ENCODE peak calls at places on chromosome 19, in five cellular contexts. C is H1, B is K562, R is HepG2, X is GM12878. N is an unnamed sample.

GRCh38 chr19:16394681-16395375 is 70.2 kb downstream of the KLF2 start:
- DNase-seq in C (no peak), B (no peak), R (no peak), X (no peak), N (no peak)

GRCh38 chr19:48530044-48530720 is 18.5 kb upstream of the LMTK3 start:
- DNase-seq in C (no peak), B (no peak), R (no peak), X (no peak), N (no peak)

GRCh38 chr19:13459351-13459750 is 46.9 kb downstream of the CACNA1A start:
- DNase-seq in C (no peak), B (no peak), R (no peak), X (no peak), N (no peak)

GRCh38 chr19:7625763-7626372 is 3.5 kb downstream of the XAB2 start:
- DNase-seq in C (no peak), B (no peak), R (no peak), X (no peak), N (no peak)

GRCh38 chr19:9641810-9642209 is 20.8 kb upstream of the ZNF561 start:
- DNase-seq in C (no peak), B (peak; percentile 17), R (no peak), X (no peak), N (no peak)

GRCh38 chr19:48925240-48925843 is 8.2 kb upstream of the DHDH start:
- DNase-seq in C (no peak), B (no peak), R (peak; percentile 28), X (no peak), N (no peak)

GRCh38 chr19:56252699-56253422 is 19.7 kb upstream of the EDDM13 start:
- DNase-seq in C (peak; percentile 73), B (peak; percentile 93), R (peak; percentile 35), X (no peak), N (peak; percentile 57)

GRCh38 chr19:49687566-49688316 is 1.7 kb upstream of the ADM5 start:
- DNase-seq in C (no peak), B (no peak), R (no peak), X (no peak), N (no peak)

GRCh38 chr19:2411709-2412108 is 15.7 kb downstream of the TIMM13 start:
- DNase-seq in C (no peak), B (no peak), R (no peak), X (no peak), N (no peak)

GRCh38 chr19:2413159-2413558 is 14.2 kb downstream of the TIMM13 start:
- DNase-seq in C (no peak), B (no peak), R (no peak), X (no peak), N (no peak)

GRCh38 chr19:2415281-2415972 is 12.0 kb downstream of the TIMM13 start:
- DNase-seq in C (no peak), B (no peak), R (no peak), X (no peak), N (no peak)

GRCh38 chr19:2412449-2412848 is 14.9 kb downstream of the TIMM13 start:
- DNase-seq in C (no peak), B (no peak), R (no peak), X (no peak), N (no peak)

GRCh38 chr19:2413629-2414028 is 13.8 kb downstream of the TIMM13 start:
- DNase-seq in C (no peak), B (no peak), R (no peak), X (no peak), N (no peak)
- TF ChIP-seq POLR2AphosphoS5 in C (peak; percentile 31), B (no peak), R (no peak), X (no peak), N (peak; percentile 13)

GRCh38 chr19:21020298-21021227 is at the start of gene ZNF430:
- DNase-seq in C (peak; percentile 91), B (peak; percentile 97), R (peak; percentile 97), X (peak; percentile 94), N (peak; percentile 50)
- TF ChIP-seq POLR2A in C (peak; percentile 87), B (peak; percentile 90), R (peak; percentile 90), X (peak; percentile 91), N (peak; percentile 91)

GRCh38 chr19:3606690-3607289 is at the start of gene TBXA2R:
- DNase-seq in C (no peak), B (peak; percentile 92), R (no peak), X (no peak), N (peak; percentile 65)

GRCh38 chr19:3606174-3606689 is 443 bp downstream of the TBXA2R start:
- DNase-seq in C (no peak), B (peak; percentile 61), R (no peak), X (no peak), N (no peak)

GRCh38 chr19:3608079-3608641 is 1.5 kb upstream of the TBXA2R start:
- DNase-seq in C (no peak), B (peak; percentile 89), R (no peak), X (no peak), N (no peak)

GRCh38 chr19:3608750-3609322 is 2.2 kb upstream of the TBXA2R start:
- DNase-seq in C (no peak), B (peak; percentile 88), R (no peak), X (no peak), N (no peak)

DNA sequence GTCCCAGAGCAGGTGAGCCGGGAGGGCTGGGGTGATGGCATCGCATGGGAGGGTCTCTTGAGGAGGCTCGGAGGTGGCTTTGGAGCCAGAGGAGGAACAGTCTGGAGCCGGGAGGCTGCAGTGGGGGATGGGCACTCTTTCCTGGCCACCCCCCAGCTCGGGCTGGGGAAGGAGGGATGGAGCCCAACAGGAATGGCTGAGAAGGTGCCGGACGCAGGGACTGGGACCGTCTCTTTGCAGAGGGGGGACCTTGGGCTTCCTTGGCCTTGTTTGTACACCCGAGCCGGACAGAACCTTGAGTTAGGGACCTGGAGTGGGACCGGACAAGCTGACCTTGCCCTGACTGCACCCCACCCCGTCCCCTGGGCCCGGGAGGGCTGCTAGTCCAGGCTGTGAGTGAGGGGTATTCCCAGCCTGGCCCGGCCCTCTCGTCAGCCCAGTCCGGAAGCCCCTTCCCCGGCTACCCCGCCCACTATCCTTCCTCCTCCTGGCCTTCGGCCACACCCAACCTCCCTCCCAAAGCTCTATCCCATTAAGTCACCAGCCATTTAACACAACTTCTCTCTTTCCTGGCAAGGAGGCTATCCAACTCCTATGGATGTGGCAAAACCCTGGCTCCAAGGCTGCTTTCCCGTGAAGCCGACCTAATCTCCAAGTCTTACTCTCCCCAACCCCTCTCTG is 863 bp upstream of the TBXA2R start:
- DNase-seq in C (no peak), B (peak; percentile 84), R (no peak), X (no peak), N (no peak)
- TF ChIP-seq TAF1 in C (no peak), B (no peak), R (no peak), X (no peak), N (no peak)

GRCh38 chr19:36116344-36116637 is 1.0 kb downstream of the TBCB start:
- DNase-seq in C (no peak), B (no peak), R (no peak), X (no peak), N (no peak)

GRCh38 chr19:36113425-36113824 is 1.2 kb downstream of the POLR2I start:
- DNase-seq in C (no peak), B (no peak), R (no peak), X (no peak), N (no peak)

GRCh38 chr19:36114763-36115452 is at the start of gene POLR2I:
- DNase-seq in C (peak; percentile 99), B (peak; percentile 99), R (peak; percentile 99), X (peak; percentile 97), N (peak; percentile 97)

GRCh38 chr19:36113895-36114762 is 546 bp downstream of the POLR2I start:
- DNase-seq in C (no peak), B (peak; percentile 59), R (no peak), X (no peak), N (no peak)

GRCh38 chr19:36115453-36116343 is at the start of gene TBCB:
- DNase-seq in C (no peak), B (peak; percentile 82), R (peak; percentile 25), X (no peak), N (peak; percentile 84)
- TF ChIP-seq POLR2AphosphoS5 in C (no peak), B (no peak), R (no peak), X (peak; percentile 73), N (peak; percentile 82)

DNA sequence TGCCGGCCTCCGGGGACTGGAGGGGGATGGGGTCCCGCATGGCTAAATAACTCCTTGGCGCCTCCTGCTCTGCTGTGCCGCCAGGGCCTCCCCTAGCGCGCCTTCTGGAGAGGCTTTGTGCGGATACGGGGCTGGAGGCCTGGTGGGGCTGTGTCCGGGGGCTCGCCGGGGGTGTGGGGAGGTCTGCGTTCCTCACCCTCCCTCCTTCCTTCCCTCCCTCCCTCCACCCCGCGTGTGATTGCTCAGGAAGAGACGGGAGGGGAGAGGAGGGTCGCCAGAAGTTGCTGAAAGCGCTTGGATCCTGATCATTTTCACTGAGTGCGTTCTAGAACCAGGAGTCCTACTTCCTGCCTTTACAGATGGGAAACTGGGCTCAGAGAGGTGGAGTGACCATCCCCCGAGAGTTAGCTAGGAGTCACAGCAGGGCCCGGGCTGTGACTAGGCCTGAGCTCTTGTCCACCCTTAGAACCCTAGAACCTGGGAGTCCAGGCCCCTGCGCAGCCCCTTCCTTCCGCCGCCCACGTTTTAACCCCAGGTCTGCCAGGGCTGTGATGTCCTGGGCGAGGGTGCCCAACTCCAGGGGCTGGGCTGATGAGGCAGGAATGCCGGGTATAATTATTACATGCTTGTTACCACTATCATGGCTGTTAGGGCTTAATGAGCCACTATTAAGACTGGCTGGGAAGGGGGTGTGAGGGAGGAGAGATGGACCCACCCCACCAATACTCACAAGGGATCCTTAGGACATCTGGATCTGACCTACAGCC is 782 bp upstream of the JUND start:
- DNase-seq in C (no peak), B (no peak), R (peak; percentile 60), X (no peak), N (no peak)
- TF ChIP-seq POLR2A in C (peak; percentile 54), B (peak; percentile 89), R (no peak), X (peak; percentile 21), N (peak; percentile 35)

GRCh38 chr19:38945562-38946228 is 15.0 kb downstream of the MRPS12 start:
- DNase-seq in C (no peak), B (no peak), R (no peak), X (no peak), N (no peak)

GRCh38 chr19:38946229-38947010 is 15.7 kb downstream of the MRPS12 start:
- DNase-seq in C (no peak), B (no peak), R (no peak), X (no peak), N (no peak)

GRCh38 chr19:38941979-38942378 is 11.2 kb downstream of the MRPS12 start:
- DNase-seq in C (no peak), B (no peak), R (no peak), X (no peak), N (no peak)

GRCh38 chr19:38942471-38943181 is 11.9 kb downstream of the MRPS12 start:
- DNase-seq in C (no peak), B (no peak), R (no peak), X (no peak), N (no peak)

DNA sequence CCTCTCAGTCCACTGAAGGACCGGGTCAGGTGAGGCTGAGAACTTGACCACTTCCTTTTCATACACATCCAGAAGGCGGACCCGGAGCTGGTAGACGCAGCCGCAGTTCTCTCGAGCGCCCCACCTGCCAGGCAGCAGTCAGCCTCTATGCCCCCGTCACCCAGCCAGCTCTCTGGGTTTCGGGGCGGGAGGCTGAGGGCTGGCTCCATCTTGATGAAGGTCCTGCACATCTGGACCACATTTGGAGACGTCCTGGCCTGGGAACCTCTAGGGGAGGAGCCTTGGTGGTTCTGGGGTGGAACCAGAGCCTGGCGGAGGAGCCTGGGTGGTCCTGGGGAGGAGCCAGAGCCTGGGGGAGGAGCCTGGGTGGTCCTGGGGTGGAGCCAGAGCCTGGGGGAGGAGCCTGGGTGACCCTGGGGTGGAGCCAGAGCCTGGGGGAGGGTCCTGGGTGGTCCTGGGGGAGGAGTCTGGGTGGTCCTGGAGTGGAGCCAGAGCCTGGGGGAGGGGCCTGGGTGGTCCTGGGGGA is 14.3 kb downstream of the MRPS12 start:
- DNase-seq in C (no peak), B (peak; percentile 20), R (no peak), X (no peak), N (no peak)
- TF ChIP-seq TAF1 in C (no peak), B (no peak), R (no peak), X (no peak), N (no peak)

GRCh38 chr19:52171321-52172169 is at the start of gene ZNF836:
- DNase-seq in C (peak; percentile 73), B (peak; percentile 59), R (peak; percentile 56), X (peak; percentile 51), N (peak; percentile 84)
- TF ChIP-seq POLR2AphosphoS5 in C (no peak), B (no peak), R (peak; percentile 61), X (peak; percentile 59), N (no peak)